ENCODE peak calls at places on chromosomes 7 and 10, in five cellular contexts. J is CD8-positive, alpha-beta memory T cell; I is left ventricle myocardium inferior; C is PC-9; H is bronchial epithelial cell. Q is an unnamed sample.

GRCh38 chr10:109450702-109451101 is 472.6 kb downstream of the XPNPEP1 start:
- DNase-seq in H (no peak), C (no peak), I (no peak), J (no peak), Q (no peak)

GRCh38 chr10:1737222-1738061 is at the start of gene ADARB2:
- DNase-seq in J (no peak), H (peak; percentile 35), C (no peak), I (no peak), Q (no peak)

GRCh38 chr7:3027005-3027404 is 16.7 kb downstream of the CARD11 start:
- DNase-seq in H (no peak), C (no peak), I (no peak), J (no peak), Q (peak; percentile 55)

GRCh38 chr10:88110355-88110754 is 246.9 kb downstream of the PTEN start:
- DNase-seq in I (no peak), J (no peak), H (peak; percentile 84), C (peak; percentile 26), Q (no peak)

GRCh38 chr7:1368682-1369571 is 90.3 kb downstream of the MICALL2 start:
- DNase-seq in I (no peak), H (no peak), C (peak; percentile 19), J (no peak), Q (no peak)

GRCh38 chr7:50838675-50839377 is 56.1 kb upstream of the GRB10 start:
- DNase-seq in J (no peak), C (no peak), I (peak; percentile 44), H (peak; percentile 88), Q (peak; percentile 87)

GRCh38 chr10:51629969-51630617 is 69.3 kb downstream of the CSTF2T start:
- DNase-seq in C (no peak), I (peak; percentile 16), J (no peak), H (no peak), Q (no peak)

GRCh38 chr10:110226926-110227641 is 19.7 kb downstream of the MXI1 start:
- DNase-seq in H (peak; percentile 18), C (peak; percentile 28), J (peak; percentile 83), I (peak; percentile 78), Q (peak; percentile 83)

GRCh38 chr10:99952799-99953198 is 56.9 kb downstream of the DNMBP start:
- DNase-seq in C (no peak), I (no peak), J (no peak), H (no peak), Q (no peak)

GRCh38 chr10:123100030-123100762 is 35.6 kb upstream of the HMX3 start:
- DNase-seq in H (peak; percentile 13), J (no peak), C (no peak), I (no peak), Q (no peak)

GRCh38 chr7:27080844-27081423 is 14.9 kb downstream of the HOXA1 start:
- DNase-seq in H (peak; percentile 67), C (peak; percentile 59), J (no peak), I (no peak), Q (no peak)

GRCh38 chr10:31397852-31398251 is 78.8 kb downstream of the ZEB1 start:
- DNase-seq in H (no peak), J (no peak), C (no peak), I (no peak), Q (no peak)

GRCh38 chr10:103232772-103233488 is 12.8 kb upstream of the RPEL1 start:
- DNase-seq in C (peak; percentile 22), H (peak; percentile 77), I (no peak), J (no peak), Q (no peak)

GRCh38 chr10:408223-408622 is 273.0 kb downstream of the ZMYND11 start:
- DNase-seq in C (no peak), I (no peak), J (no peak), H (no peak), Q (no peak)

GRCh38 chr10:126315471-126316177 is 72.7 kb downstream of the ADAM12 start:
- DNase-seq in J (no peak), H (no peak), C (no peak), I (no peak), Q (no peak)

GRCh38 chr10:75353183-75353582 is 48.4 kb downstream of the ZNF503 start:
- DNase-seq in C (no peak), J (no peak), I (no peak), H (no peak), Q (no peak)

GRCh38 chr7:101754432-101755159 is 62.8 kb upstream of the CUX1 start:
- DNase-seq in H (peak; percentile 27), I (no peak), C (no peak), J (no peak), Q (no peak)

GRCh38 chr7:71408276-71408675 is 276.3 kb downstream of the GALNT17 start:
- DNase-seq in I (peak; percentile 67), C (no peak), H (no peak), J (no peak), Q (no peak)

GRCh38 chr7:82080254-82080924 is 310.5 kb upstream of the HGF start:
- DNase-seq in J (no peak), C (no peak), I (no peak), H (no peak), Q (no peak)

GRCh38 chr10:110514848-110515247 is 17.1 kb downstream of the DUSP5 start:
- DNase-seq in I (no peak), C (no peak), H (no peak), J (no peak), Q (no peak)

GRCh38 chr7:36119005-36119711 is 33.9 kb upstream of the EEPD1 start:
- DNase-seq in C (peak; percentile 58), I (no peak), J (no peak), H (peak; percentile 99), Q (no peak)

GRCh38 chr10:58240531-58240930 is 27.2 kb downstream of the IPMK start:
- DNase-seq in I (no peak), H (peak; percentile 30), J (no peak), C (no peak), Q (no peak)

GRCh38 chr10:123634221-123634620 is 31.9 kb upstream of the GPR26 start:
- DNase-seq in J (no peak), H (no peak), C (no peak), I (no peak), Q (no peak)

GRCh38 chr7:149690688-149691446 is 82.5 kb downstream of the ZNF467 start:
- DNase-seq in H (peak; percentile 82), I (peak; percentile 17), J (no peak), C (peak; percentile 80), Q (no peak)
- H3K4me3 ChIP-seq in H (no peak overlapping the region), I (no peak overlapping the region), J (no peak overlapping the region), C (peak overlapping the region; percentile 59), Q (no peak overlapping the region)

DNA sequence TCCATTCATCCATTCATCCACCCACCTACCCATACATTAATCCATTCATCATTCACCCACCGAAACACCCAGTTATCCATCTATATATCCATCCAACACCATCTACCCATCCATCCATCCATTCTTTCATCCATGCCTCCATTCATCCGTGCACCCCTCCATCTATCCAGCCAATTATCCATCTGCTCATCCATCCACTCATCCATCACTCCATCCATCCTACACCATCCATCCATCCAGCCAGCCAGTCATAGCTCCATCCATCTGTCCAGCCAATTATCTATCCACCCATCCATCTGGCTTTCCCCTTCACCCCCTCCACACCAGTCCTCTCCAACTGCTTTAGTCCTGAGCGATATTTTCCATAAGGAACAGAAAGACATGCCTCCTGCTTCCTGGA is 7.5 kb upstream of the CXCL12 start:
- DNase-seq in I (no peak), J (no peak), H (no peak), C (no peak), Q (no peak)
- H3K27me3 ChIP-seq in I (peaks cover under 1% of the 10 kb centered on the region), J (peaks cover 3% of the 10 kb centered on the region), H (no peaks in the 10 kb centered on the region), C (peaks cover 55% of the 10 kb centered on the region), Q (no peaks in the 10 kb centered on the region)

DNA sequence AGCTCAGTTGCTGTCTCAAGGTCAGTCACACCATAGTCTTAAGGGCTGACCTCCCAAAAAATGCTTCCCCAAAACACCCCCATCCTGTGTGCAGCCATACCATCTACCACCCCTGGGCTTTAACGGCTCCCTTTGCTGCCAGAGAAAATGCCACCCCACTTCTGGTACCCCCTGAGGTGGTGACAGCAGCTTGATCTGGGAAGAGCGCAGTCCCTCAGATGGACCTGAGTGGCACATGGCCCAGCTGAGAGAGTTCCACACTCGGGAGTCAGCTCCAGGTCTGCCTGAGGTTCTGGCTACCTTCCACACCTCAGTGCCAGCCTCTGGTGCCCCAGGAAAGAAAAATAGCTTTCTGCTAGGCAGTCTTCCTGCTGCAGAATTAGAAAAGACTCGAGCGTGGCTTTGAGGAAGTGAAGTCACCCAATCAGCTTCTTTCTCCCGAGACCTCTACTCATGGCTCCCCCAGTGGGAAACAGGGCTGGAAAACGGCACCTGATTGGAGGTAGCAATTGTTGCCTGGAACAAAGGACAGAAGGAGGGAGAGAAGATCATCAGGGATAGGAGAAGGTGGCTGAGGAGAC is 151.7 kb downstream of the ARHGAP21 start:
- DNase-seq in H (no peak), J (no peak), C (no peak), I (no peak), Q (no peak)
- H3K4me3 ChIP-seq in H (no peak overlapping the region), J (no peak overlapping the region), C (no peak overlapping the region), I (no peak overlapping the region), Q (no peak overlapping the region)

GRCh38 chr10:48246501-48246900 is 28.0 kb downstream of the FRMPD2 start:
- DNase-seq in C (no peak), H (no peak), I (no peak), J (no peak), Q (no peak)
- H3K27me3 ChIP-seq in C (peaks cover 12% of the 10 kb centered on the region), H (peaks cover 4% of the 10 kb centered on the region), I (no peaks in the 10 kb centered on the region), J (no peaks in the 10 kb centered on the region), Q (no peaks in the 10 kb centered on the region)

Q was measured in aorta.